ENCODE peak calls at places on chromosomes 6 and 20, in seven cellular contexts. C is SJSA1; G is neuronal stem cell; U is cardiac muscle cell; B is CD4-positive, CD25-positive, alpha-beta regulatory T cell; X is dorsolateral prefrontal cortex; D is upper lobe of left lung. I is an unnamed sample.

GRCh38 chr20:16170406-16170971 is 402.8 kb downstream of the KIF16B start:
- DNase-seq in C (no peak), G (no peak), U (no peak), B (no peak), X (no peak), D (no peak), I (no peak)

GRCh38 chr20:24808616-24809015 is 140.5 kb upstream of the CST7 start:
- DNase-seq in C (no peak), G (no peak), U (no peak), B (no peak), X (no peak), D (peak), I (no peak)

GRCh38 chr20:25217161-25218108 is 21.9 kb downstream of the ENTPD6 start:
- DNase-seq in C (no peak), G (no peak), U (no peak), B (no peak), X (no peak), D (peak), I (no peak)

GRCh38 chr6:44045672-44046015 is 81.6 kb downstream of the MRPL14 start:
- DNase-seq in C (no peak), G (no peak), U (no peak), B (no peak), X (peak), D (no peak), I (no peak)

GRCh38 chr6:41958022-41958856 is 16.6 kb upstream of the CCND3 start:
- DNase-seq in C (no peak), G (no peak), U (no peak), B (no peak), X (no peak), D (no peak), I (no peak)

GRCh38 chr20:57040924-57041323 is 225.5 kb downstream of the BMP7 start:
- DNase-seq in C (no peak), G (no peak), U (no peak), B (no peak), X (no peak), D (no peak), I (no peak)

GRCh38 chr6:21598662-21599061 is 5.1 kb downstream of the SOX4 start:
- DNase-seq in C (no peak), G (no peak), U (no peak), B (no peak), X (no peak), D (no peak), I (no peak)

GRCh38 chr6:44976677-44977405 is 351.3 kb upstream of the RUNX2 start:
- DNase-seq in C (no peak), G (no peak), U (no peak), B (peak), X (no peak), D (no peak), I (no peak)

GRCh38 chr6:17020889-17021538 is 80.8 kb upstream of the STMND1 start:
- DNase-seq in C (no peak), G (no peak), U (no peak), B (no peak), X (no peak), D (no peak), I (no peak)

GRCh38 chr6:11722224-11722623 is 56.4 kb downstream of the ADTRP start:
- DNase-seq in C (no peak), G (no peak), U (no peak), B (peak), X (no peak), D (no peak), I (peak)

GRCh38 chr6:73455865-73456629 is 4.0 kb upstream of the CGAS start:
- DNase-seq in C (no peak), G (no peak), U (no peak), B (no peak), X (no peak), D (no peak), I (no peak)

GRCh38 chr6:116429111-116429510 is 32.1 kb upstream of the CALHM6 start:
- DNase-seq in C (no peak), G (no peak), U (no peak), B (no peak), X (no peak), D (no peak), I (no peak)

GRCh38 chr6:46491789-46492547 is 719 bp upstream of the RCAN2 start:
- DNase-seq in C (peak), G (peak), U (peak), B (no peak), X (peak), D (peak), I (peak)

GRCh38 chr6:158060447-158061360 is 79.0 kb downstream of the SYNJ2 start:
- DNase-seq in C (peak), G (no peak), U (no peak), B (no peak), X (peak), D (peak), I (no peak)

GRCh38 chr6:81808834-81809598 is 56.5 kb upstream of the TENT5A start:
- DNase-seq in C (no peak), G (no peak), U (no peak), B (no peak), X (no peak), D (no peak), I (no peak)

GRCh38 chr6:43334466-43335095 is 26.0 kb upstream of the CRIP3 start:
- DNase-seq in C (no peak), G (peak), U (peak), B (no peak), X (no peak), D (no peak), I (peak)

GRCh38 chr20:23147964-23148720 is 62.0 kb upstream of the CD93 start:
- DNase-seq in C (peak), G (no peak), U (no peak), B (no peak), X (peak), D (no peak), I (peak)

GRCh38 chr6:146127447-146128215 is 98.8 kb downstream of the GRM1 start:
- DNase-seq in C (no peak), G (no peak), U (no peak), B (no peak), X (no peak), D (no peak), I (no peak)

GRCh38 chr20:51119914-51120313 is 97.0 kb upstream of the KCNG1 start:
- DNase-seq in C (no peak), G (no peak), U (no peak), B (no peak), X (no peak), D (no peak), I (no peak)

GRCh38 chr6:33894438-33894837 is 90.6 kb upstream of the MLN start:
- DNase-seq in C (no peak), G (no peak), U (no peak), B (no peak), X (no peak), D (no peak), I (no peak)

GRCh38 chr20:44010162-44010704 is 95.6 kb downstream of the TOX2 start:
- DNase-seq in C (no peak), G (no peak), U (no peak), B (no peak), X (no peak), D (no peak), I (no peak)

GRCh38 chr6:112196290-112196689 is 58.1 kb downstream of the LAMA4 start:
- DNase-seq in C (no peak), G (no peak), U (no peak), B (no peak), X (no peak), D (no peak), I (no peak)
- H3K27ac ChIP-seq in C (no peak), G (no peak), U (no peak), B (no peak), X (no peak), D (no peak), I (no peak)

GRCh38 chr20:53828673-53829085 is 235.0 kb upstream of the ZNF217 start:
- DNase-seq in C (peak), G (no peak), U (peak), B (no peak), X (no peak), D (no peak), I (no peak)

GRCh38 chr20:53829086-53829703 is 235.6 kb upstream of the ZNF217 start:
- DNase-seq in C (peak), G (no peak), U (no peak), B (no peak), X (no peak), D (no peak), I (no peak)

GRCh38 chr20:53826597-53827291 is 233.1 kb upstream of the ZNF217 start:
- DNase-seq in C (no peak), G (no peak), U (no peak), B (no peak), X (no peak), D (no peak), I (peak)

GRCh38 chr20:53827292-53827995 is 233.8 kb upstream of the ZNF217 start:
- DNase-seq in C (no peak), G (no peak), U (no peak), B (no peak), X (no peak), D (no peak), I (no peak)

DNA sequence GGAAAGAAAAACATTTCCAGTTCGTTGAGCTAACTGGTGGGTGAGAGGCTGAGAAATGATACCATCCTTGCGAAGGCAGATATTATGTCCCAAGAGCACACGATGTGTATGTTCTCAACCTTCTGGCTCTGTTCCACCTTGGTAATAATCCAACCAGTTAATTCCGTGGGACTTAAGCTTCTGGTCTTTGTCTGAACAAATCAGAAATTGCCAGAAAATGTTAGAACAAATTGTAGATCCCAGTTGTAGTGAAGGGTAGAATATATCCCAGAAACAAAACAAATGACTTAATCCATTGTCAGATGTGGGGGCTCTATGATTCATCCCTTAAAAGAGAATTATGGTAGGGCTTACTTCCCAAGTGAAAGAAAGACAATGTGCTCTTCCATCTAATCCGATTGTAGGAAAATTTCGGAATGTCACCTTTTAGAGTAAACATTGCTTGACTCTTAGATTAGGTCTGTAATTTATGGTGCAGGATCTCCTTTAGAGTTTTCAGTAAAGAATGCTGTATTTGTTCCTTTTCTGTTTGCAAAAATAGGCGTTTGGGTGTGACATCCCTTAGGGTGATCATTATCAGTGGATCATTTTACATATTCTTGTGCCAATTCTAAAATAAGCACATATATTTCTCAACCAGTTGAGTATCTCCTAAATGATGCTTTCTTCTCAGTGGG is 234.5 kb upstream of the ZNF217 start:
- DNase-seq in C (no peak), G (no peak), U (no peak), B (no peak), X (no peak), D (no peak), I (no peak)
- H3K27ac ChIP-seq in C (peak), G (no peak), U (no peak), B (no peak), X (no peak), D (peak), I (no peak)

GRCh38 chr20:6663751-6664388 is 103.6 kb upstream of the BMP2 start:
- DNase-seq in C (no peak), G (no peak), U (no peak), B (no peak), X (no peak), D (no peak), I (no peak)

GRCh38 chr20:6657111-6657510 is 110.4 kb upstream of the BMP2 start:
- DNase-seq in C (no peak), G (no peak), U (no peak), B (no peak), X (no peak), D (no peak), I (no peak)

GRCh38 chr20:6657904-6658303 is 109.6 kb upstream of the BMP2 start:
- DNase-seq in C (no peak), G (no peak), U (no peak), B (no peak), X (no peak), D (no peak), I (no peak)

GRCh38 chr20:6663104-6663503 is 104.4 kb upstream of the BMP2 start:
- DNase-seq in C (no peak), G (no peak), U (no peak), B (no peak), X (no peak), D (no peak), I (no peak)

GRCh38 chr20:6660441-6660840 is 107.0 kb upstream of the BMP2 start:
- DNase-seq in C (no peak), G (no peak), U (no peak), B (no peak), X (no peak), D (peak), I (no peak)
- H3K27ac ChIP-seq in C (no peak), G (no peak), U (no peak), B (no peak), X (no peak), D (no peak), I (no peak)

GRCh38 chr6:5206920-5207561 is 53.7 kb downstream of the LYRM4 start:
- DNase-seq in C (no peak), G (no peak), U (no peak), B (no peak), X (no peak), D (no peak), I (no peak)
- H3K27ac ChIP-seq in C (no peak), G (no peak), U (peak), B (no peak), X (peak), D (no peak), I (no peak)

DNA sequence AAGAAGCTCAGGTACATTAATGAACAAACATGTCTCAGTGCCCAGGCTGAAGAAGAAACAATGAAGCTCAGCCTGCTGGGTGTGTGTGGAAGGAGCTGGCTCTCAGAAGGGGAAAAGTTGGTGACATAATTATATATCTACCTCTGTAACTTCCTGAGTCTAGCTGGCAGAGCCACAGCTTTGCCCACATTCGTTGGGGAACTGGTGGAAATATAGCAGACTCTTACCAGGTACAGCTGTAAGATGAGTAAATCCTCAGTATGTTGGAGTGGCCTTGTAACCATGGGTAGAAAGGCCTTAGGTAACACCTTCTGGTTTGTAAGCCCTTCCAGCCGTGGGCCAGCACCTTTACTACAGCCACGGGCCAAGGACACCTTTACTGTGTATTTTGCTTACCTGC is 29.9 kb upstream of the PNRC1 start:
- DNase-seq in C (no peak), G (no peak), U (no peak), B (no peak), X (no peak), D (no peak), I (no peak)
- H3K27ac ChIP-seq in C (no peak), G (no peak), U (no peak), B (no peak), X (no peak), D (no peak), I (no peak)

DNA sequence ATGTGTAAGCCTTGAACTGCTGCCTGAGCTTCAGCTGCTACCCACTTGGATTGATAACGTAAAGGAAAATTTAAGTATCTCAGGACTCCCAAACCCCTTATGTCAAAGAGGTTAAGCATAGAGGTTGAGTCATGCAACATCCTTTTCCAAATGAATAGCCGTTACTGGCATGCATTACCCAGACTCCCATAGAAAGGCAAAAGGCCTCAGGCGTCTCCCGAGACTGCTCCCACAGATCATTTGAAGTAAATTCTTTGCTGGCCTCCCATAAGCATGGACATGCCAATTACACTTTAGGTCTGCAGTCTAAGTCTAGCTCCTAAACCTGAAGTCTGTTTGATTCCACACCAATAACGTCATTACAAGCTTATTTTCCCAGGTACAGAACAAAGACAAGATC is 14.7 kb downstream of the IPCEF1 start:
- DNase-seq in C (no peak), G (no peak), U (no peak), B (no peak), X (no peak), D (no peak), I (peak)
- H3K27ac ChIP-seq in C (no peak), G (no peak), U (no peak), B (no peak), X (no peak), D (no peak), I (no peak)

I was measured in Karpas-422.